ENCODE peak calls at places on chromosomes 2 and 18, in eight cellular contexts. M is heart left ventricle; Q is esophagus squamous epithelium; U is body of pancreas; X is upper lobe of right lung; O is CD8-positive, alpha-beta T cell; Z is neural progenitor cell; T is transverse colon. D is an unnamed sample.

GRCh38 chr2:174681983-174682577 is 82.2 kb downstream of the CHRNA1 start:
- DNase-seq in M (peak), Q (no peak), U (peak), X (peak), O (peak), Z (peak), T (peak), D (peak)

GRCh38 chr18:10205136-10205535 is 249.3 kb upstream of the APCDD1 start:
- DNase-seq in M (no peak), Q (no peak), U (peak), X (peak), O (no peak), Z (no peak), T (no peak), D (no peak)

GRCh38 chr2:128298846-128299507 is 19.7 kb downstream of the HS6ST1 start:
- DNase-seq in M (peak), Q (no peak), U (no peak), X (no peak), O (no peak), Z (no peak), T (no peak), D (no peak)

GRCh38 chr2:42792583-42793313 is at the start of gene HAAO:
- DNase-seq in M (peak), Q (no peak), U (peak), X (peak), O (peak), Z (peak), T (peak), D (peak)

GRCh38 chr2:231568785-231569435 is 23.8 kb upstream of the TEX44 start:
- DNase-seq in M (peak), Q (no peak), U (no peak), X (no peak), O (no peak), Z (no peak), T (no peak), D (no peak)

GRCh38 chr2:174781996-174782395 is 17.7 kb upstream of the CHRNA1 start:
- DNase-seq in M (no peak), Q (no peak), U (no peak), X (no peak), O (no peak), Z (no peak), T (no peak), D (no peak)

GRCh38 chr2:47360937-47361336 is 42.0 kb upstream of the MSH2 start:
- DNase-seq in M (no peak), Q (no peak), U (no peak), X (no peak), O (no peak), Z (no peak), T (peak), D (peak)

GRCh38 chr2:185628985-185629384 is 109.6 kb upstream of the FSIP2 start:
- DNase-seq in M (no peak), Q (no peak), U (peak), X (no peak), O (no peak), Z (peak), T (peak), D (no peak)

GRCh38 chr2:1714291-1715064 is 29.8 kb downstream of the PXDN start:
- DNase-seq in M (no peak), Q (no peak), U (no peak), X (no peak), O (no peak), Z (no peak), T (no peak), D (no peak)

GRCh38 chr18:54149078-54149697 is 75.3 kb downstream of the MBD2 start:
- DNase-seq in M (no peak), Q (no peak), U (peak), X (no peak), O (no peak), Z (no peak), T (no peak), D (peak)

GRCh38 chr2:168244318-168244717 is 3.1 kb downstream of the STK39 start:
- DNase-seq in M (no peak), Q (no peak), U (peak), X (no peak), O (peak), Z (no peak), T (peak), D (peak)

GRCh38 chr2:159462201-159462785 is 154.1 kb downstream of the BAZ2B start:
- DNase-seq in M (no peak), Q (no peak), U (no peak), X (no peak), O (no peak), Z (no peak), T (no peak), D (no peak)

GRCh38 chr2:42303252-42303651 is 57.8 kb downstream of the COX7A2L start:
- DNase-seq in M (no peak), Q (no peak), U (no peak), X (no peak), O (no peak), Z (no peak), T (no peak), D (no peak)

GRCh38 chr2:236875906-236876505 is 209.7 kb upstream of the COPS8 start:
- DNase-seq in M (no peak), Q (no peak), U (no peak), X (no peak), O (no peak), Z (no peak), T (no peak), D (no peak)

GRCh38 chr18:50356036-50356945 is 18.6 kb upstream of the SKA1 start:
- DNase-seq in M (no peak), Q (no peak), U (peak), X (no peak), O (no peak), Z (no peak), T (no peak), D (no peak)

GRCh38 chr18:58788971-58789797 is 75.5 kb upstream of the ZNF532 start:
- DNase-seq in M (peak), Q (no peak), U (no peak), X (no peak), O (no peak), Z (peak), T (no peak), D (no peak)

DNA sequence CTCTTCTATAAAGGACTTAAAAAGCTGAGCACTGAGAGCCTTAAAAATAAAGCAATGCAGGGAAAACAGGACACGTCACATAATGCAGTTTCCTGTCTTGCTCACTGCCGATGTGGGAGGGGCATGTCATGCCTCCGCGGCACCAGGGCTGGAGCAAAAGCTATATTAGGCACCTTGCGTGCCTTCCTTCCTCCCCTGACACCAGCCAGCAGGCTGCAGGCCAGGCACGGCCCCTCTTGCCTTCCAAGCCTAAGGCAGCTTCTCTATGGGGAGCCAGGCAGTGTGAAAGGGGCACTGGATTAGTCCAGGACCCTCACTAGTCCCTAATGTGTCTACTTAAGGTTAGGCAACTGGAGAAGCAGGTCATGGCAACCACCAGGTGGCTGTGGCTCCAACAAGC is 26.3 kb downstream of the MRPL35 start:
- DNase-seq in M (peak), Q (no peak), U (no peak), X (no peak), O (peak), Z (no peak), T (peak), D (no peak)
- TF ChIP-seq CTCF in M (no peak), Q (no peak), U (no peak), X (no peak), O (no peak), Z (no peak), T (no peak), D (no peak)

DNA sequence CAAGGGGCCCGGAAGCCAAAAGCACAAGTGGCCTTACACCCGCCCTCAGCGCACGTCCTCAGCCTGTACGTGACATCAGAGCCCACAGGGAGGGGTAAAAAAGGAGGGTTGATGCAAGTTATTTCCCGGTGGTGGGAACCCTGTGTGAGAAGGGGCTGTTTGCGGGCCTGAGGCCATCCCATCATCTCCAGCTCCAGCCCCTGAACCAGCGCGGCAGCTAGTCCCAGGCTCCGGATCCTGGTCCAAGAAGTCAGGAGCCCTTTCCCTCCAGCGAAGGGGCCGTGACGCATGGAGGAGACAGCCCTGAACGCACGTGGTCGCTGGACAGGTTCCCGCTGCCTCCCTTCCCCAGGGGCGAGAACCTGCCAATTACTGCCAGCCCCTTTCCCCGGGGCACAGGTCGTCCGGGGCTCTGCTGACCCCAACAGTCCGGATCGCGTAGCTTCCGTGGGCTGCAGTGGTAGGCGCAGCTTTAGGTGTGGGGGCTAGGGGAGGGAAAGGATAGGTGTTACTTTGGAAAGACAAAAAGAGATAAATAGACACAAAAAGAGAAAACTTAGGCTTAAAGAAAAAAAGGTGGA is 1.3 kb upstream of the LRP2 start:
- DNase-seq in M (peak), Q (no peak), U (peak), X (peak), O (peak), Z (peak), T (peak), D (no peak)
- H3K27ac ChIP-seq in M (no peak), Q (no peak), U (no peak), X (no peak), O (no peak), Z (peak), T (no peak), D (no peak)

GRCh38 chr2:189499137-189499536 is 57.9 kb downstream of the WDR75 start:
- DNase-seq in M (no peak), Q (no peak), U (no peak), X (no peak), O (no peak), Z (no peak), T (no peak), D (no peak)
- TF ChIP-seq CTCF in M (no peak), Q (no peak), U (no peak), X (no peak), O (no peak), Z (no peak), T (no peak), D (no peak)

GRCh38 chr2:50333501-50334228 is 698.3 kb downstream of the NRXN1 start:
- DNase-seq in M (no peak), Q (no peak), U (no peak), X (no peak), O (no peak), Z (no peak), T (no peak), D (no peak)
- H3K27ac ChIP-seq in M (no peak), Q (no peak), U (no peak), X (no peak), O (no peak), Z (no peak), T (no peak), D (no peak)

DNA sequence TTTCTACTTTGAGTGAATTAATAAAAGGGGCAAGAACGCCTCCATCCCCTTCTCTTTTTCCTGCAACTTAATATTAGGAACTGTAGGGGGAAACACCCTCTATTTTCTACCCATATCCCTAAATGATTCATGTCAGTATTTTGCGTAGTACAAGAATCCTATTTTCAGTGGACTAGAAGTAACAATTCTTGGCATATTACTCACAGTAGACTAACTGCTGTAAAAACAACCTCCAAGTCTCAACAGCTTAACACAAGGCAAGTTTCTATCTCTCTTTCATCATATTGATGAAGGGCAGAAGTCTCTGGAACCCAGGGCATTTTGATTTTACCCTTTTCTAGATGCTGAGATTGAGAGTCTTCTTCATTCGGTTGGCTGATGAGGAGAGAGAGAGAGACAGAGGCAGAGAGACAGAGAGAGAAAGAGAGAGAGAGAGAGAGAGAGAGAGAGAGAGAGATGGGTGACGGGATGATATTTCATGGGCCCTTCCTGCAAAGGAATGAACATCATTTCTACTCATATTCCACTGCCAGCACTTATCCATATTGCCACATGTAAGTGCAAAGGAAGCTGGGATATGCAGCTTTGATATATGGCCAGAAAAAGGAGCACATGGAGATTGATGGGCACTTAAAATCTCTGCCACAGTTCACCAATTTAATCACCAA is 481.6 kb downstream of the LPIN1 start:
- DNase-seq in M (no peak), Q (no peak), U (no peak), X (no peak), O (no peak), Z (no peak), T (no peak), D (no peak)
- TF ChIP-seq CTCF in M (no peak), Q (no peak), U (no peak), X (no peak), O (no peak), Z (no peak), T (no peak), D (no peak)

GRCh38 chr2:213107728-213108127 is 43.7 kb downstream of the IKZF2 start:
- DNase-seq in M (no peak), Q (no peak), U (no peak), X (no peak), O (no peak), Z (no peak), T (no peak), D (no peak)

GRCh38 chr2:213101686-213102460 is 49.5 kb downstream of the IKZF2 start:
- DNase-seq in M (no peak), Q (no peak), U (no peak), X (no peak), O (no peak), Z (no peak), T (no peak), D (no peak)

GRCh38 chr2:213104089-213104902 is 47.1 kb downstream of the IKZF2 start:
- DNase-seq in M (no peak), Q (no peak), U (no peak), X (no peak), O (no peak), Z (no peak), T (no peak), D (no peak)

GRCh38 chr2:213105212-213105611 is 46.2 kb downstream of the IKZF2 start:
- DNase-seq in M (no peak), Q (no peak), U (no peak), X (no peak), O (no peak), Z (no peak), T (no peak), D (no peak)

DNA sequence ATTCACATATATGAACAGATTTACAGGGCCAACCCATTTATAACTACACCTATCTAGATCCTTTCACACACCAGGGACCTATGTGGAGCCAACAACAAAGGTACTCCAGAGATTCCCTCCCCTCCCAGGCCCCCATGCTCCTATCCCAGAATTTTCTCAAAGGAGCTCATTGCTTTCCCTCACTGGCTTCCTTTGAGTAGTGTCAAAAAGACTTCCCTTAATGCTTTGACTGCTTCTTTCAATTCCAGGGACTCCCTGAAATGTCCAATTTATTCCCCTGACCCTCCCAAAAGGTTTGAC is 46.6 kb downstream of the IKZF2 start:
- DNase-seq in M (no peak), Q (no peak), U (no peak), X (no peak), O (no peak), Z (no peak), T (no peak), D (no peak)
- H3K27ac ChIP-seq in M (peak), Q (peak), U (no peak), X (no peak), O (no peak), Z (peak), T (no peak), D (no peak)

GRCh38 chr2:202695166-202695565 is 60.4 kb downstream of the FAM117B start:
- DNase-seq in M (no peak), Q (no peak), U (no peak), X (no peak), O (no peak), Z (no peak), T (no peak), D (no peak)
- TF ChIP-seq CTCF in M (no peak), Q (no peak), U (no peak), X (no peak), O (no peak), Z (no peak), T (no peak), D (no peak)

D was measured in RWPE1.